ENCODE peak calls at places on chromosomes 5 and 9, in nine cellular contexts. E is GM23338, M is NCI-H345, H is cardiac fibroblast, O is H7, D is Right ventricle myocardium superior, S is NCI-H1417, F is LoVo, G is psoas muscle. X is an unnamed sample.

GRCh38 chr5:68330564-68330963 is 115.0 kb downstream of the PIK3R1 start:
- DNase-seq in E (no peak), M (no peak), H (peak; percentile 35), O (no peak), D (no peak), S (no peak), F (no peak), G (no peak), X (no peak)

GRCh38 chr9:134488901-134489280 is 152.7 kb upstream of the COL5A1 start:
- DNase-seq in E (no peak), M (peak; percentile 42), H (no peak), O (no peak), D (no peak), S (no peak), F (no peak), G (no peak), X (peak; percentile 57)

GRCh38 chr5:139657363-139658321 is 9.5 kb downstream of the CXXC5 start:
- DNase-seq in E (no peak), M (no peak), H (peak; percentile 28), O (no peak), D (no peak), S (no peak), F (no peak), G (no peak), X (no peak)

GRCh38 chr5:7851617-7852289 is 820 bp upstream of the CFAP90 start:
- DNase-seq in E (no peak), M (no peak), H (no peak), O (no peak), D (no peak), S (no peak), F (no peak), G (no peak), X (no peak)

GRCh38 chr5:989961-990530 is 18.6 kb upstream of the NKD2 start:
- DNase-seq in E (peak; percentile 66), M (no peak), H (peak; percentile 35), O (peak; percentile 89), D (peak; percentile 87), S (no peak), F (peak; percentile 37), G (peak; percentile 73), X (peak; percentile 83)

GRCh38 chr9:75885652-75886051 is 4.8 kb upstream of the PCSK5 start:
- DNase-seq in E (no peak), M (no peak), H (no peak), O (no peak), D (no peak), S (no peak), F (no peak), G (no peak), X (no peak)

GRCh38 chr5:155794801-155795200 is 532.2 kb upstream of the SGCD start:
- DNase-seq in E (peak; percentile 2), M (no peak), H (peak; percentile 7), O (no peak), D (no peak), S (no peak), F (no peak), G (no peak), X (no peak)

GRCh38 chr9:106916491-106917235 is 53.7 kb downstream of the ZNF462 start:
- DNase-seq in E (peak; percentile 66), M (no peak), H (peak; percentile 93), O (no peak), D (no peak), S (no peak), F (peak; percentile 84), G (peak; percentile 36), X (no peak)

X was measured in Right ventricle myocardium inferior.